ENCODE peak calls at places on chromosomes 7 and 10, in six cellular contexts. G is AG09309; S is stomach; D is fibroblast of mammary gland; C is suprapubic skin; E is CD8-positive, alpha-beta T cell. X is an unnamed sample.

GRCh38 chr7:40923631-40924030 is 779.3 kb downstream of the INHBA start:
- DNase-seq in E (no peak), S (no peak), C (no peak), D (no peak), G (no peak), X (no peak)

GRCh38 chr7:44654255-44654791 is 47.9 kb downstream of the OGDH start:
- DNase-seq in S (no peak), D (no peak), E (no peak), G (no peak), C (no peak), X (no peak)

GRCh38 chr7:138890782-138891445 is 90.3 kb downstream of the KIAA1549 start:
- DNase-seq in G (peak; percentile 52), E (no peak), C (no peak), D (peak; percentile 69), S (no peak), X (peak; percentile 50)

GRCh38 chr10:44818721-44819127 is 92.4 kb upstream of the TMEM72 start:
- DNase-seq in D (no peak), C (no peak), S (no peak), G (no peak), E (no peak), X (peak; percentile 48)

GRCh38 chr10:43689618-43689954 is 40.9 kb upstream of the ZNF32 start:
- DNase-seq in S (peak; percentile 68), E (peak; percentile 34), C (peak; percentile 83), G (no peak), D (peak; percentile 42), X (no peak)

GRCh38 chr10:25875555-25876165 is 58.4 kb upstream of the MYO3A start:
- DNase-seq in S (peak; percentile 82), C (no peak), G (peak; percentile 14), D (peak; percentile 67), E (peak; percentile 50), X (peak; percentile 51)

GRCh38 chr10:112369495-112370423 is 4.2 kb upstream of the ACSL5 start:
- DNase-seq in E (no peak), S (no peak), C (no peak), G (no peak), D (no peak), X (no peak)

GRCh38 chr10:110792476-110792875 is 79.3 kb upstream of the PDCD4 start:
- DNase-seq in D (no peak), C (no peak), G (no peak), E (no peak), S (no peak), X (no peak)

GRCh38 chr7:1017586-1018333 is 26.6 kb upstream of the GPR146 start:
- DNase-seq in S (no peak), C (no peak), D (no peak), E (no peak), G (no peak), X (no peak)

GRCh38 chr7:7315851-7316250 is 133.5 kb downstream of the C1GALT1 start:
- DNase-seq in D (no peak), C (no peak), E (no peak), G (no peak), S (no peak), X (no peak)

GRCh38 chr7:55063633-55064032 is 44.8 kb downstream of the EGFR start:
- DNase-seq in E (no peak), D (peak; percentile 65), S (no peak), C (no peak), G (no peak), X (peak; percentile 72)

GRCh38 chr10:125054664-125055273 is 105.6 kb downstream of the CTBP2 start:
- DNase-seq in S (no peak), G (no peak), E (no peak), D (no peak), C (no peak), X (peak; percentile 69)

GRCh38 chr7:47371733-47372368 is 210.1 kb downstream of the TNS3 start:
- DNase-seq in S (peak; percentile 94), E (no peak), D (peak; percentile 47), C (no peak), G (no peak), X (peak; percentile 58)

GRCh38 chr10:78286186-78286585 is 252.5 kb downstream of the RPS24 start:
- DNase-seq in G (no peak), E (no peak), D (no peak), S (no peak), C (no peak), X (no peak)

GRCh38 chr7:12178317-12178716 is 32.8 kb upstream of the TMEM106B start:
- DNase-seq in C (no peak), E (no peak), D (no peak), S (no peak), G (no peak), X (no peak)

GRCh38 chr10:48253970-48254657 is 20.4 kb downstream of the FRMPD2 start:
- DNase-seq in C (no peak), G (peak; percentile 73), E (no peak), D (peak; percentile 3), S (no peak), X (peak; percentile 69)

GRCh38 chr10:129755075-129756020 is 208.7 kb downstream of the EBF3 start:
- DNase-seq in C (peak; percentile 49), D (no peak), G (no peak), E (no peak), S (peak; percentile 17), X (no peak)

GRCh38 chr7:73353243-73353642 is 25.3 kb downstream of the FKBP6 start:
- DNase-seq in E (no peak), D (no peak), G (no peak), C (no peak), S (no peak), X (no peak)

GRCh38 chr10:98295907-98296306 is 27.9 kb upstream of the LOXL4 start:
- DNase-seq in S (no peak), E (no peak), G (peak; percentile 38), D (peak; percentile 66), C (peak; percentile 44), X (peak; percentile 35)

GRCh38 chr10:69855346-69856163 is 53.8 kb downstream of the COL13A1 start:
- DNase-seq in S (no peak), E (no peak), D (no peak), G (no peak), C (no peak), X (no peak)

GRCh38 chr10:48251525-48252353 is 22.8 kb downstream of the FRMPD2 start:
- DNase-seq in S (peak; percentile 56), G (no peak), C (no peak), E (no peak), D (no peak), X (no peak)

GRCh38 chr10:122287584-122287983 is 16.5 kb downstream of the BTBD16 start:
- DNase-seq in S (no peak), G (no peak), C (no peak), E (no peak), D (no peak), X (peak; percentile 21)
- H3K4me3 ChIP-seq in S (no peak overlapping the region), G (no peak overlapping the region), C (no peak overlapping the region), E (no peak overlapping the region), D (no peak overlapping the region), X (no peak overlapping the region)

DNA sequence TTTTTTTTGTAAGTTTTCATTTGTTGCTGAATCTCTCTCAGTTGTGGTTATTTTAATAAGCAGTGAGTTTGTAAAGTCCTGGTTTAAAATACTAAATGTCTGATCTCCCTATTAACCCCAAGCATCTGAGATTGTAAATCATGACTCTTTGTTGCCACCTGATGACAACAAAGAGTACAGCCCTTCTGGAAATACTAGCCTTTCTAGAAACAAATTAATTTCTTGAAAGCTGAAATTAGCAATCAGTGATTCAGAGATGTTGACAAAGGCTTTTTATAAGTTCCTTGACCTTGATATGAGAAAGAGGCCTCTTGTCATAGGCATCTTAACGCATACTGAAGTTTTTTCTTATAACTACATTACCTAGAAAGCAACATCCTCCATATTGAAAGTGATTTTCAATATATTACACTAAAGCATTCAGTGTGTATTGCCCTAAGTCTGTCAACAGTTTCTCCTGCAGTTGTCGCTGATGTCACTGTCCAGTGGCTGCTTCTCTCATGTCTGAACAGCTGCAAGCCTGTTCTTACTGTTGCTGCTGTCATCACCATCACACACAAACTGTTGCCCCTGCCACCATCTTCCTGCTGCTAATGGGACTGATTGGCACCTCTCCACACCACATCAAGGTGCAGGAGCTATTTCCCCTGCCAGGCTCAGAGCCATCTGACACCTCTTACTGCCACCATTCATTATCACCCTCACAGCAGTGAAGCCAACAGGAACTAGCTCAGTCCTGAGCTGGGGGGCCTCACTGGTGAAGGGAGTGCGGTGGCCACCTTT is 95.1 kb upstream of the LRGUK start:
- DNase-seq in C (no peak), D (peak; percentile 4), G (no peak), S (no peak), E (no peak), X (no peak)
- TF ChIP-seq CTCF in C (no peak), D (peak; percentile 11), G (no peak), S (no peak), E (no peak), X (peak; percentile 13)

GRCh38 chr7:64875258-64875657 is 27.8 kb upstream of the ZNF273 start:
- DNase-seq in C (no peak), E (no peak), G (no peak), D (no peak), S (peak; percentile 11), X (no peak)

GRCh38 chr7:64875658-64876406 is 27.2 kb upstream of the ZNF273 start:
- DNase-seq in C (no peak), S (peak; percentile 7), E (no peak), D (no peak), G (no peak), X (no peak)

GRCh38 chr7:64877714-64878610 is 25.1 kb upstream of the ZNF273 start:
- DNase-seq in D (no peak), S (peak; percentile 20), G (no peak), C (peak; percentile 62), E (no peak), X (no peak)

GRCh38 chr7:64878684-64879083 is 24.4 kb upstream of the ZNF273 start:
- DNase-seq in G (no peak), E (no peak), D (peak; percentile 28), C (no peak), S (no peak), X (no peak)

GRCh38 chr7:64876792-64877713 is 26.0 kb upstream of the ZNF273 start:
- DNase-seq in G (no peak), S (peak; percentile 44), C (peak; percentile 62), E (peak; percentile 49), D (peak; percentile 24), X (no peak)
- H3K4me3 ChIP-seq in G (peak overlapping the region; percentile 8), S (peak overlapping the region; percentile 30), C (peak overlapping the region; percentile 38), E (peak overlapping the region; percentile 17), D (no peak overlapping the region), X (peak overlapping the region; percentile 10)

GRCh38 chr7:128378637-128379036 is 17.1 kb upstream of the PRRT4 start:
- DNase-seq in E (no peak), G (no peak), D (no peak), C (no peak), S (no peak), X (no peak)
- TF ChIP-seq CTCF in E (no peak), G (no peak), D (no peak), C (no peak), S (no peak), X (no peak)

DNA sequence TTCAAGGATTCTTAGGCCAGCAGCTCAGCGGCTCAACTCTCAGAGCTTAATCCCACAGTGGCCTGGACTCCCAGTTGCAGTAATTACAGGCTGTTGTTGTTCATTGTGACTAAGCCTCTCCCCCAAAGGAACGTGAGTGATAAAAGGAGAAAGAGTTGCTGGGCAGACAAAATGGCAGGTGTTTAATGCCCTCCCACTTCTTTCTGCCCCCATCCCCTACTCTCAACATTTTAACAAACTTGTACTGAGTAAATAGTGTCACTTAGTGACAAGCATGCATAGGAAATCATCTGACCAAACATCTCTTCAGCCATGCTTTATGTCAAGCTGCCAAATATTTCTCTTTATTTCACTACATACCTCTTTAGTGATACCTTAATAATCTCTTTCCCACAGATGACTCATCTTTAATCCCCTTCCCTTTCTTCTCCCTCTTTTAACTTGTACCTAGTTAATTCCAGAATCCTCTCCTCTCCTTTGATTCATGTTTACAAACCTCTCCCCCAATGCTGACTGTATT is 12.4 kb upstream of the MTERF1 start:
- DNase-seq in C (no peak), E (no peak), S (no peak), D (peak; percentile 32), G (no peak), X (peak; percentile 54)
- H3K4me3 ChIP-seq in C (no peak overlapping the region), E (no peak overlapping the region), S (no peak overlapping the region), D (no peak overlapping the region), G (no peak overlapping the region), X (no peak overlapping the region)

X was measured in astrocyte of the spinal cord.